ENCODE peak calls at places on chromosomes 3 and 15, in six cellular contexts. One of them, this sample, is unnamed. For H3K4me1 and H3K36me3, the result is how much of the 10 kb centered on the place peaks cover.

GRCh38 chr3:151795276-151795675 is 18.6 kb upstream of the AADAC start:
- DNase-seq in body of pancreas: no peak
- DNase-seq in HepG2: no peak
- DNase-seq in colonic mucosa: no peak
- DNase-seq in adipocyte: peak
- DNase-seq in adrenal gland: no peak
- DNase-seq in this sample: no peak

GRCh38 chr3:71689305-71689704 is 35.9 kb downstream of the EIF4E3 start:
- DNase-seq in adipocyte: no peak
- DNase-seq in body of pancreas: no peak
- DNase-seq in adrenal gland: no peak
- DNase-seq in HepG2: no peak
- DNase-seq in colonic mucosa: no peak
- DNase-seq in this sample: no peak

GRCh38 chr3:120763601-120764000 is 21.1 kb downstream of the GTF2E1 start:
- DNase-seq in body of pancreas: no peak
- DNase-seq in adrenal gland: no peak
- DNase-seq in colonic mucosa: no peak
- DNase-seq in HepG2: no peak
- DNase-seq in adipocyte: no peak
- DNase-seq in this sample: no peak

GRCh38 chr3:107525954-107526305 is 3.2 kb downstream of the BBX start:
- DNase-seq in body of pancreas: no peak
- DNase-seq in colonic mucosa: no peak
- DNase-seq in adipocyte: no peak
- DNase-seq in adrenal gland: no peak
- DNase-seq in HepG2: no peak
- DNase-seq in this sample: no peak

GRCh38 chr3:128286691-128287090 is 133.4 kb downstream of the EEFSEC start:
- DNase-seq in body of pancreas: no peak
- DNase-seq in HepG2: no peak
- DNase-seq in adrenal gland: no peak
- DNase-seq in colonic mucosa: no peak
- DNase-seq in adipocyte: no peak
- DNase-seq in this sample: no peak

GRCh38 chr15:68372291-68372811 is 59.6 kb downstream of the ITGA11 start:
- DNase-seq in colonic mucosa: no peak
- DNase-seq in adrenal gland: peak
- DNase-seq in adipocyte: no peak
- DNase-seq in HepG2: peak
- DNase-seq in body of pancreas: peak
- DNase-seq in this sample: no peak

GRCh38 chr3:63961891-63962290 is 49.7 kb upstream of the SCAANT1 start:
- DNase-seq in HepG2: peak
- DNase-seq in adipocyte: peak
- DNase-seq in colonic mucosa: no peak
- DNase-seq in body of pancreas: no peak
- DNase-seq in adrenal gland: no peak
- DNase-seq in this sample: no peak

GRCh38 chr15:81092559-81092902 is 41.5 kb upstream of the CFAP161 start:
- DNase-seq in colonic mucosa: no peak
- DNase-seq in adrenal gland: peak
- DNase-seq in body of pancreas: peak
- DNase-seq in HepG2: no peak
- DNase-seq in adipocyte: no peak
- DNase-seq in this sample: no peak

GRCh38 chr3:63918321-63918720 is 6.1 kb upstream of the SCAANT1 start:
- DNase-seq in adrenal gland: no peak
- DNase-seq in adipocyte: peak
- DNase-seq in body of pancreas: no peak
- DNase-seq in HepG2: no peak
- DNase-seq in colonic mucosa: no peak
- DNase-seq in this sample: no peak

GRCh38 chr3:120143676-120144075 is 49.4 kb upstream of the GSK3B start:
- DNase-seq in adrenal gland: no peak
- DNase-seq in adipocyte: no peak
- DNase-seq in colonic mucosa: no peak
- DNase-seq in HepG2: no peak
- DNase-seq in body of pancreas: no peak
- DNase-seq in this sample: no peak

GRCh38 chr3:132145833-132146232 is 111.0 kb upstream of the CPNE4 start:
- DNase-seq in HepG2: no peak
- DNase-seq in body of pancreas: no peak
- DNase-seq in adrenal gland: no peak
- DNase-seq in adipocyte: peak
- DNase-seq in colonic mucosa: no peak
- DNase-seq in this sample: no peak

GRCh38 chr15:51759557-51760070 is 8.2 kb downstream of the TMOD2 start:
- DNase-seq in adipocyte: peak
- DNase-seq in colonic mucosa: peak
- DNase-seq in adrenal gland: peak
- DNase-seq in HepG2: peak
- DNase-seq in body of pancreas: peak
- DNase-seq in this sample: no peak

GRCh38 chr3:189276481-189277190 is 104.9 kb downstream of the TPRG1 start:
- DNase-seq in colonic mucosa: no peak
- DNase-seq in HepG2: no peak
- DNase-seq in adrenal gland: peak
- DNase-seq in body of pancreas: no peak
- DNase-seq in adipocyte: peak
- DNase-seq in this sample: no peak

DNA sequence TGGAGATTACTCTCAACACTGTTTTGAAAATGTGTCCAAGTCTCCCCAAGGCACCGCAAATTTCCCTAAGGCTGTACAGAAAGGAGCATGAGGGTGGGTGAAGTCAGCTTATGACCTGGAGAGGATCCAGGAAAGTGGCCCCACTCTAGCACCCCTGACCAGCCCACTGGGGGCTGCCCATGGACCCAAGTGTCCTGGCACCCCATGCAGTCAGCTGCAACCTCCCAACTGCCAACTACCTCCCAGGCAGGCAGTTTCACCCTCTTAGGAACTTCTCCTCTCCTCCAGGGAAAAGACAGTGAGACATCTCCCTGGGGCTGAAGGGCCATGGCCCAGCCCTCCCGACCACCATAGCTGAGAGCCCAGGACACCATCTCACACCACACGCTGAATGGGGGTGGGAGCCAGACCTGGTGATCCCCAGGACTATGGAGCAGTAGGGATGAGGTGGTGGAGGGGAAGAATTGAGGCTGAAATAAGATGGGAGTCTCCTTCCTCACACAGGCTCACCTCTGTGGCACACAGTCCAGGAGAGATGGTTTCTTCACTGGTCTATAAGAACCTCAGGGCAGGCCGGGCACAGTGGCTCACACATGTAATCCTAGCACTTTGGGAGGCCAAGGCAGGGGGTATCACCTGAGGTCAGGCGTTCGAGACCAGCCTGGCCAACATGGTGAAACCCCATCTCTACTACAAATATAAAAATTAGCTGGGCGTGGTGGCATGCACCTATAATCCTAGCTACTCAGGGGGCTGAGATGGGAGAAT is 104.4 kb downstream of the DAPK2 start:
- DNase-seq in body of pancreas: no peak
- DNase-seq in adipocyte: no peak
- DNase-seq in adrenal gland: no peak
- DNase-seq in colonic mucosa: peak
- DNase-seq in HepG2: no peak
- DNase-seq in this sample: no peak
- H3K4me1 ChIP-seq in body of pancreas: under half
- H3K4me1 ChIP-seq in adipocyte: under half
- H3K4me1 ChIP-seq in adrenal gland: under half
- H3K4me1 ChIP-seq in colonic mucosa: under half
- H3K4me1 ChIP-seq in HepG2: half or more
- H3K4me1 ChIP-seq in this sample: under half

GRCh38 chr3:180116658-180117057 is 79.9 kb upstream of the PEX5L start:
- DNase-seq in HepG2: no peak
- DNase-seq in adipocyte: no peak
- DNase-seq in adrenal gland: no peak
- DNase-seq in colonic mucosa: no peak
- DNase-seq in body of pancreas: no peak
- DNase-seq in this sample: no peak

GRCh38 chr3:180123928-180124327 is 87.2 kb upstream of the PEX5L start:
- DNase-seq in body of pancreas: no peak
- DNase-seq in HepG2: no peak
- DNase-seq in adipocyte: no peak
- DNase-seq in colonic mucosa: no peak
- DNase-seq in adrenal gland: no peak
- DNase-seq in this sample: no peak

GRCh38 chr3:180117381-180118163 is 80.8 kb upstream of the PEX5L start:
- DNase-seq in body of pancreas: no peak
- DNase-seq in HepG2: no peak
- DNase-seq in adipocyte: no peak
- DNase-seq in colonic mucosa: no peak
- DNase-seq in adrenal gland: no peak
- DNase-seq in this sample: no peak

GRCh38 chr3:180116203-180116602 is 79.5 kb upstream of the PEX5L start:
- DNase-seq in body of pancreas: no peak
- DNase-seq in HepG2: no peak
- DNase-seq in colonic mucosa: no peak
- DNase-seq in adrenal gland: no peak
- DNase-seq in adipocyte: no peak
- DNase-seq in this sample: no peak

DNA sequence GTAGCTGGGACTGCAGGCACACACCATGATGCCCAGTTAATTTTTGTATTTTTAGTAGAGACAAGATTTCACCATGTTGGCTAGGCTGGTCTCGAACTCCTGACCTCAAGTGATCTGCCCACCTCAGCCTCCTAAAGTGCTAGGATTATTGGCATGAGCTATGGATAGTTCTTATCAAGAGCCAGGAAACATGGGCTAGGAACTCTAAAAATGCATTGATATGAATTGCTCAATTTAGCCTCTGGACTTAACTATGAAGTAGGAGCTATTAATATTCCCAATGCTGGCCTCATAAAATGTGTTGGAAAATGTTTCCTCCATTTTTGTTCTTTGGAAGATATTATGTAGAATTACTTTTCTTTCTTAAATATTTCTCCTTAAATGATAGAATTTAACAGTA is 82.8 kb upstream of the PEX5L start:
- DNase-seq in HepG2: no peak
- DNase-seq in adipocyte: no peak
- DNase-seq in adrenal gland: no peak
- DNase-seq in body of pancreas: no peak
- DNase-seq in colonic mucosa: no peak
- DNase-seq in this sample: no peak
- H3K36me3 ChIP-seq in HepG2: under half
- H3K36me3 ChIP-seq in adipocyte: under half
- H3K36me3 ChIP-seq in adrenal gland: under half
- H3K36me3 ChIP-seq in body of pancreas: under half
- H3K36me3 ChIP-seq in colonic mucosa: under half
- H3K36me3 ChIP-seq in this sample: under half

DNA sequence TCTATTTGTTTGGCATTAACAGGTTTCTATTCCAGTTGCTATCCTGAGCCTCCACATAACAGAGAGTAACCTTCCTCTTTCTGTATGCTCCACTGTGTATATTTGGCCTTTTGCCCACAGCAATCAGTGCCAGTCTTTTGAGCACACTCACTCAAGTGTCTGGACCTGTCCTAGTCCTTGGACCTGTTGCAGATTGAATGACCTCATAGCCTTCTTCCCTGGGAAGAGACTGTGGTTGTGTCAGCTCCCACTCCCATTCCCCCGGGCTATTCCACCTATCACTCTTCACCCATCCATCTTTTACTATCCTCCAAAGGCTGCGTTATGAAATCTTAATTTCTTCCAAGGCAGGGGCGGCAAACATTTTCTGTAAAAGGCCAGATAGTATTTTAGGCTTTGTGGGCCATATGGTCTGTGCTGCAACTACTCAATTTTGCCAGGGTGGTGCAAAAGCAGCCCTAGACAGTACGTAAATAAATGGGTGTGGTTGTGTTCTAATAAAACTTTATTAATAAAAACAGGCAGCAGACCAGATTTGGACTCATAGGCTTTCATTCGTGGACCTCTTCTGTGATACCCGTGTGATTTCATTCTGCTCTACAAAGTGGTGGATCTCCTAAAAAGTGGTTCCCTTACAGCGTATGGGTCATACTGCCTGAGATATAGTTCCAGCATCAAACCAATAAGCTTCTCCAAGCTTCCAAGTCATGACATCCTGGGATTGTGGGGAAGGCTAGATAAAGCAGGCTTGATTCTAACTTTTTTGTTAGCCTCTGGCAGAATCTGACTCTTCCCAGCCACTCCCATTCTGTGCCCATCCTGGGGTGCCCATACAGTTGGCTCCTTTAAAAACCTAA is 57.4 kb downstream of the CDAN1 start:
- DNase-seq in adipocyte: no peak
- DNase-seq in colonic mucosa: no peak
- DNase-seq in HepG2: no peak
- DNase-seq in adrenal gland: no peak
- DNase-seq in body of pancreas: no peak
- DNase-seq in this sample: no peak
- H3K4me3 ChIP-seq in adipocyte: no peak
- H3K4me3 ChIP-seq in colonic mucosa: no peak
- H3K4me3 ChIP-seq in HepG2: no peak
- H3K4me3 ChIP-seq in adrenal gland: no peak
- H3K4me3 ChIP-seq in body of pancreas: no peak
- H3K4me3 ChIP-seq in this sample: no peak

GRCh38 chr3:14422016-14422963 is 19.9 kb downstream of the SLC6A6 start:
- DNase-seq in adipocyte: no peak
- DNase-seq in HepG2: no peak
- DNase-seq in adrenal gland: no peak
- DNase-seq in body of pancreas: no peak
- DNase-seq in colonic mucosa: no peak
- DNase-seq in this sample: no peak

GRCh38 chr3:14418259-14418658 is 15.9 kb downstream of the SLC6A6 start:
- DNase-seq in adrenal gland: peak
- DNase-seq in HepG2: no peak
- DNase-seq in adipocyte: no peak
- DNase-seq in body of pancreas: no peak
- DNase-seq in colonic mucosa: peak
- DNase-seq in this sample: no peak

GRCh38 chr3:14416453-14416852 is 14.0 kb downstream of the SLC6A6 start:
- DNase-seq in adrenal gland: no peak
- DNase-seq in colonic mucosa: no peak
- DNase-seq in body of pancreas: no peak
- DNase-seq in HepG2: no peak
- DNase-seq in adipocyte: no peak
- DNase-seq in this sample: no peak

GRCh38 chr3:14415501-14415900 is 13.1 kb downstream of the SLC6A6 start:
- DNase-seq in adrenal gland: peak
- DNase-seq in colonic mucosa: no peak
- DNase-seq in body of pancreas: no peak
- DNase-seq in HepG2: no peak
- DNase-seq in adipocyte: peak
- DNase-seq in this sample: no peak

DNA sequence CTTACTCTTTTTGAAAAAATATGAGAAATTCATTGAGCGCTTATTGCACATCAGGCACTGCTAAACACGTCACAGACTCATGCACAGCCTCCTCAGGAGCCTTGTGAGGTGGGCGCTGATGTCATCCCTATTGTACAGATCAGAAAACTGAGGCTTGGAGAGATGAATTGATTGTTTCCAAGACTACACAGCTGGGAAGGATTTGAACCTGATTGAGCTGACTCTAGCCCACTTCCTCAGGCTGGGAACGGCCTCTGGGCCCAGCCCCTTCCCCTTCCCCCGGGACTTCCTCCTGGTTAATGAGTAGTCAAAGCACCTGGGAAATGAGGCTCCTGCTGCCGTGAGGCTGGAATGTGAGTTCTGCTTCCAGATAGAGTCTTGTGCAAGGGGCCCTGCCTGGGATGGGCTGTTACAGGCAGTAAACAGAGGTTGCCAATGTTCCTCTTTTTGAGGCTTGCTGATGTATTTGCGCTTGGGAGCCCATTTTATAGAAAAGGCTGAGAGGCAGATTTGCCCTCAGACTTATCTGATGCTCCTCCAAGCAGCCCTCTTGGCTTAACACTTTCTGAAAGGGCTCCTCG is 16.4 kb downstream of the SLC6A6 start:
- DNase-seq in HepG2: peak
- DNase-seq in adipocyte: no peak
- DNase-seq in colonic mucosa: peak
- DNase-seq in body of pancreas: peak
- DNase-seq in adrenal gland: peak
- DNase-seq in this sample: peak
- H3K4me1 ChIP-seq in HepG2: under half
- H3K4me1 ChIP-seq in adipocyte: under half
- H3K4me1 ChIP-seq in colonic mucosa: under half
- H3K4me1 ChIP-seq in body of pancreas: under half
- H3K4me1 ChIP-seq in adrenal gland: under half
- H3K4me1 ChIP-seq in this sample: half or more